ENCODE peak calls at places on chromosomes 5 and 9, in four cellular contexts. One of them, this sample, is unnamed.

GRCh38 chr5:150272531-150272930 is 17.0 kb downstream of the CAMK2A start:
- DNase-seq in neuronal stem cell: peak
- DNase-seq in effector memory CD8-positive, alpha-beta T cell: no peak
- DNase-seq in stimulated activated CD8-positive, alpha-beta memory T cell treated with anti-CD3 and anti-CD28 coated beads, Interleukin-4, amount 100 ng/mL, for 1 hour: no peak
- DNase-seq in this sample: no peak

GRCh38 chr5:134997015-134997414 is 29.3 kb downstream of the CATSPER3 start:
- DNase-seq in neuronal stem cell: no peak
- DNase-seq in effector memory CD8-positive, alpha-beta T cell: no peak
- DNase-seq in stimulated activated CD8-positive, alpha-beta memory T cell treated with anti-CD3 and anti-CD28 coated beads, Interleukin-4, amount 100 ng/mL, for 1 hour: no peak
- DNase-seq in this sample: no peak

GRCh38 chr9:135036861-135037465 is 50.5 kb upstream of the OLFM1 start:
- DNase-seq in neuronal stem cell: no peak
- DNase-seq in effector memory CD8-positive, alpha-beta T cell: no peak
- DNase-seq in stimulated activated CD8-positive, alpha-beta memory T cell treated with anti-CD3 and anti-CD28 coated beads, Interleukin-4, amount 100 ng/mL, for 1 hour: no peak
- DNase-seq in this sample: no peak

GRCh38 chr5:131242728-131243255 is 21.1 kb upstream of the CDC42SE2 start:
- DNase-seq in neuronal stem cell: no peak
- DNase-seq in effector memory CD8-positive, alpha-beta T cell: no peak
- DNase-seq in stimulated activated CD8-positive, alpha-beta memory T cell treated with anti-CD3 and anti-CD28 coated beads, Interleukin-4, amount 100 ng/mL, for 1 hour: no peak
- DNase-seq in this sample: no peak

GRCh38 chr5:122906768-122907167 is 61.4 kb downstream of the SNX24 start:
- DNase-seq in neuronal stem cell: no peak
- DNase-seq in effector memory CD8-positive, alpha-beta T cell: no peak
- DNase-seq in stimulated activated CD8-positive, alpha-beta memory T cell treated with anti-CD3 and anti-CD28 coated beads, Interleukin-4, amount 100 ng/mL, for 1 hour: no peak
- DNase-seq in this sample: no peak

GRCh38 chr9:91117474-91117891 is 244.2 kb downstream of the AUH start:
- DNase-seq in neuronal stem cell: no peak
- DNase-seq in effector memory CD8-positive, alpha-beta T cell: no peak
- DNase-seq in stimulated activated CD8-positive, alpha-beta memory T cell treated with anti-CD3 and anti-CD28 coated beads, Interleukin-4, amount 100 ng/mL, for 1 hour: no peak
- DNase-seq in this sample: no peak

GRCh38 chr9:128800061-128800460 is 13.0 kb downstream of the TBC1D13 start:
- DNase-seq in neuronal stem cell: no peak
- DNase-seq in effector memory CD8-positive, alpha-beta T cell: no peak
- DNase-seq in stimulated activated CD8-positive, alpha-beta memory T cell treated with anti-CD3 and anti-CD28 coated beads, Interleukin-4, amount 100 ng/mL, for 1 hour: no peak
- DNase-seq in this sample: no peak

GRCh38 chr9:124477211-124478013 is 27.2 kb downstream of the ADGRD2 start:
- DNase-seq in neuronal stem cell: peak
- DNase-seq in effector memory CD8-positive, alpha-beta T cell: no peak
- DNase-seq in stimulated activated CD8-positive, alpha-beta memory T cell treated with anti-CD3 and anti-CD28 coated beads, Interleukin-4, amount 100 ng/mL, for 1 hour: no peak
- DNase-seq in this sample: no peak

GRCh38 chr5:21452429-21452828 is 1400.7 kb downstream of the CDH12 start:
- DNase-seq in neuronal stem cell: no peak
- DNase-seq in effector memory CD8-positive, alpha-beta T cell: no peak
- DNase-seq in stimulated activated CD8-positive, alpha-beta memory T cell treated with anti-CD3 and anti-CD28 coated beads, Interleukin-4, amount 100 ng/mL, for 1 hour: no peak
- DNase-seq in this sample: no peak

GRCh38 chr9:127628644-127629467 is 16.8 kb downstream of the STXBP1 start:
- DNase-seq in neuronal stem cell: no peak
- DNase-seq in effector memory CD8-positive, alpha-beta T cell: no peak
- DNase-seq in stimulated activated CD8-positive, alpha-beta memory T cell treated with anti-CD3 and anti-CD28 coated beads, Interleukin-4, amount 100 ng/mL, for 1 hour: no peak
- DNase-seq in this sample: no peak

GRCh38 chr5:17185776-17186175 is 31.7 kb upstream of the BASP1 start:
- DNase-seq in neuronal stem cell: no peak
- DNase-seq in effector memory CD8-positive, alpha-beta T cell: no peak
- DNase-seq in stimulated activated CD8-positive, alpha-beta memory T cell treated with anti-CD3 and anti-CD28 coated beads, Interleukin-4, amount 100 ng/mL, for 1 hour: no peak
- DNase-seq in this sample: no peak

GRCh38 chr5:109701252-109701651 is 11.5 kb downstream of the MAN2A1 start:
- DNase-seq in neuronal stem cell: no peak
- DNase-seq in effector memory CD8-positive, alpha-beta T cell: no peak
- DNase-seq in stimulated activated CD8-positive, alpha-beta memory T cell treated with anti-CD3 and anti-CD28 coated beads, Interleukin-4, amount 100 ng/mL, for 1 hour: no peak
- DNase-seq in this sample: no peak